ENCODE peak calls at places on chromosomes 5 and 9, in eight cellular contexts. M is epithelial cell of esophagus; J is heart left ventricle; U is right atrium auricular region; T is mucosa of descending colon; K is CD4-positive, alpha-beta T cell; P is AG04450; I is PC-9. X is an unnamed sample.

GRCh38 chr9:98602839-98603238 is 105.9 kb downstream of the GABBR2 start:
- DNase-seq in M (no peak), J (no peak), U (no peak), T (no peak), K (no peak), P (no peak), I (no peak), X (no peak)

GRCh38 chr5:181170237-181170830 is 22.9 kb downstream of the OR2V2 start:
- DNase-seq in M (no peak), J (peak), U (no peak), T (no peak), K (no peak), P (no peak), I (no peak), X (no peak)

GRCh38 chr5:175096469-175097185 is 347.4 kb downstream of the DRD1 start:
- DNase-seq in M (no peak), J (no peak), U (no peak), T (no peak), K (no peak), P (no peak), I (no peak), X (no peak)

GRCh38 chr9:92720807-92721535 is 43.7 kb downstream of the BICD2 start:
- DNase-seq in M (no peak), J (no peak), U (peak), T (no peak), K (no peak), P (no peak), I (no peak), X (no peak)

GRCh38 chr9:89978185-89978584 is 373.4 kb downstream of the GADD45G start:
- DNase-seq in M (peak), J (no peak), U (no peak), T (no peak), K (no peak), P (no peak), I (no peak), X (no peak)

GRCh38 chr9:70979971-70980370 is 141.4 kb downstream of the TRPM3 start:
- DNase-seq in M (peak), J (no peak), U (no peak), T (no peak), K (no peak), P (no peak), I (no peak), X (no peak)

GRCh38 chr9:133184971-133185370 is 21.3 kb upstream of the GBGT1 start:
- DNase-seq in M (peak), J (peak), U (no peak), T (peak), K (no peak), P (peak), I (peak), X (peak)

GRCh38 chr9:134536931-134537330 is 104.7 kb upstream of the COL5A1 start:
- DNase-seq in M (no peak), J (no peak), U (no peak), T (no peak), K (no peak), P (no peak), I (no peak), X (no peak)

GRCh38 chr9:3733039-3733408 is 207.2 kb upstream of the RFX3 start:
- DNase-seq in M (no peak), J (no peak), U (no peak), T (no peak), K (no peak), P (no peak), I (no peak), X (no peak)

GRCh38 chr5:108255468-108255867 is 126.4 kb downstream of the FBXL17 start:
- DNase-seq in M (no peak), J (no peak), U (no peak), T (no peak), K (no peak), P (no peak), I (no peak), X (no peak)

GRCh38 chr9:3342159-3342777 is 183.5 kb downstream of the RFX3 start:
- DNase-seq in M (peak), J (no peak), U (no peak), T (no peak), K (no peak), P (no peak), I (no peak), X (no peak)

GRCh38 chr5:139415221-139415861 is 11.5 kb upstream of the SPATA24 start:
- DNase-seq in M (peak), J (peak), U (no peak), T (no peak), K (no peak), P (no peak), I (no peak), X (no peak)

GRCh38 chr5:94254214-94254613 is 364.2 kb downstream of the KIAA0825 start:
- DNase-seq in M (no peak), J (no peak), U (no peak), T (no peak), K (no peak), P (no peak), I (no peak), X (no peak)
- TF ChIP-seq CTCF in M (no peak), J (no peak), U (no peak), T (no peak), K (no peak), P (no peak), I (no peak), X (no peak)

GRCh38 chr5:133434336-133434735 is 178.0 kb downstream of the FSTL4 start:
- DNase-seq in M (peak), J (no peak), U (no peak), T (no peak), K (no peak), P (no peak), I (no peak), X (no peak)
- TF ChIP-seq CTCF in M (no peak), J (no peak), U (no peak), T (no peak), K (no peak), P (no peak), I (no peak), X (no peak)

GRCh38 chr9:74281674-74282073 is 215.5 kb upstream of the RORB start:
- DNase-seq in M (peak), J (no peak), U (no peak), T (no peak), K (no peak), P (no peak), I (no peak), X (peak)
- TF ChIP-seq CTCF in M (peak), J (no peak), U (no peak), T (no peak), K (no peak), P (no peak), I (peak), X (no peak)

GRCh38 chr9:111176511-111176910 is 138.2 kb upstream of the LPAR1 start:
- DNase-seq in M (no peak), J (no peak), U (no peak), T (no peak), K (no peak), P (no peak), I (no peak), X (no peak)

GRCh38 chr9:111179577-111179976 is 141.3 kb upstream of the LPAR1 start:
- DNase-seq in M (peak), J (no peak), U (no peak), T (peak), K (no peak), P (no peak), I (no peak), X (no peak)

GRCh38 chr9:111175350-111175749 is 137.1 kb upstream of the LPAR1 start:
- DNase-seq in M (no peak), J (no peak), U (no peak), T (no peak), K (no peak), P (no peak), I (no peak), X (no peak)

GRCh38 chr9:111180801-111181200 is 142.5 kb upstream of the LPAR1 start:
- DNase-seq in M (no peak), J (no peak), U (no peak), T (no peak), K (no peak), P (no peak), I (no peak), X (no peak)

GRCh38 chr9:111178361-111179043 is 140.2 kb upstream of the LPAR1 start:
- DNase-seq in M (no peak), J (no peak), U (no peak), T (no peak), K (no peak), P (peak), I (no peak), X (no peak)
- TF ChIP-seq CTCF in M (no peak), J (no peak), U (no peak), T (no peak), K (no peak), P (no peak), I (no peak), X (no peak)

GRCh38 chr5:42995152-42995751 is 44.9 kb downstream of the ANXA2R start:
- DNase-seq in M (no peak), J (no peak), U (no peak), T (no peak), K (no peak), P (no peak), I (no peak), X (no peak)
- TF ChIP-seq CTCF in M (no peak), J (no peak), U (peak), T (no peak), K (no peak), P (no peak), I (no peak), X (no peak)

DNA sequence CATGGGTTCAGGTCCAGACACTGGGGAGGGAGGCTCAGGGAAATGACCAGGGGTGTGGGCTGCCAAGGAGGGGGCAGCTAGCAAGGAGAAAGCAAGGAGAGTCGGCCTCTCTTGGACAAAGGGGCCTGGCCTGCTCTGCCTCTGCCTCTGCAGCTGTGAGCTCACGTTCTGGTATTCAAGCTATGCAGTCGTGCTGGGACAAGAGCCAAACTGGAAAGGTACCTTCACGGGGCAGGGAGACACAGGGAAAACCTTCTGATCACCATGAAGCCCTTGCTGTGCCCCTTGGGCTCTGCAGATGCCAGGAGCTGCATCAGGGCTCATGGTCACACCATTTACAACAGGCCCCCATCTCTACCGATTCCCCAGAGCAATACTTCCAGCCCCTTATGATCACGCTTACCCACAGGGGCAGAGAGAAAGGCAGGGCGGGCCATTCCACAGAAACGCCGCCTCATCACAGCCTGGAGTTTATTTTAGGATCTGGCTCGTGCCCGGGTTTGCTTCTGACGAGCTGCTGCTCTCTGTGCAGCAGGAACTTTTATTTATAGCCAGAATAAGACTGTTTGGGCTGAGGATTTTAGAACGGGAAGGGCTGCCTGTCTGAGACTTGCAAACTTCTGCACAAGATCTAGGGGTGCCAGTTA is 63.3 kb downstream of the PRRT1B start:
- DNase-seq in M (peak), J (peak), U (peak), T (peak), K (no peak), P (peak), I (peak), X (peak)
- TF ChIP-seq CTCF in M (no peak), J (no peak), U (no peak), T (no peak), K (no peak), P (no peak), I (no peak), X (no peak)

DNA sequence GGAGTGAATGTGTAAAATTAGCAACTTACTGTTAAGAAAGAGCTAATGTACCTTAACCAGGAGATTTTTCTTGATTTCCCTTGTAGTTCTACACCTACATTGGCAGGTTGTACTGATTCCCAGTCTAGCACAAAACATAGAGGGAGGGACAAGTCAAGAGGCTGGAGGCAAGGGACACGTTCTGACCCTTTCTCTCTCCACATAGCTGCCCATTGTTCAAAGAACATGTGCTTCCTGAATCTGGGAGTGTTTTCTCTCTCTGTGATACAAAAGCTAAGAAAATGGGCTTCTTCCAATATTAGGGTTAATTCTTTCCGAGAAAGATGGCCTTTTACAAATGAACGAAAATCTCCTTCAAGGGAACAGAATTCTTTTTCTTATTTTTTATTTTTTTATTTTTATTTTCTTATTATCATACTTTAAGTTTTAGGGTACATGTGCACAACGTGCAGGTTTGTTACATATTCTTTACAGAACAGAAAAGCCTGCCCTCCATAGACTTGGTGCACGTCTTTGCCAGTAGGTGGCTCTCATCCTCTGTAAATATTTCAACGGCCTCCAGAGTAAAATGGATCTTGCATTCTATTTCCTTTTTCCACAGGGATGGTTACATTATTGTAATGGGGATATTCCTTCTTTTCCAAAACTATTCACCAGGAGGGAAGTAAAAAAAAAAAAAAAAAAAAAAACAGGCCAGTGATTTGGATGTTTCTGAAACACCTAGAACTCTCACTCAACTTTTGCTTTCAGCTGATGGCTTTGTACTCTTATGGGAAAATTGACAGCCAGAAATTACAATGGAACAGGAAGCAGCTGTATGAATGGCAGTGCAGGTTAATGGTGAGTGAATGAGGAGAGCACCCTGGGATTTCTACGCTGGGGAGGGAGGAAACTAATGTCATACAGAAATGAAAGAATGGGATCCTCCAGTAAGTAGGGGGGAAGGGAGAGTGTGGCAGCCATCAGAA is 13.1 kb upstream of the IFNA5 start:
- DNase-seq in M (peak), J (no peak), U (no peak), T (peak), K (peak), P (no peak), I (peak), X (no peak)
- TF ChIP-seq CTCF in M (peak), J (peak), U (peak), T (peak), K (peak), P (peak), I (peak), X (peak)

DNA sequence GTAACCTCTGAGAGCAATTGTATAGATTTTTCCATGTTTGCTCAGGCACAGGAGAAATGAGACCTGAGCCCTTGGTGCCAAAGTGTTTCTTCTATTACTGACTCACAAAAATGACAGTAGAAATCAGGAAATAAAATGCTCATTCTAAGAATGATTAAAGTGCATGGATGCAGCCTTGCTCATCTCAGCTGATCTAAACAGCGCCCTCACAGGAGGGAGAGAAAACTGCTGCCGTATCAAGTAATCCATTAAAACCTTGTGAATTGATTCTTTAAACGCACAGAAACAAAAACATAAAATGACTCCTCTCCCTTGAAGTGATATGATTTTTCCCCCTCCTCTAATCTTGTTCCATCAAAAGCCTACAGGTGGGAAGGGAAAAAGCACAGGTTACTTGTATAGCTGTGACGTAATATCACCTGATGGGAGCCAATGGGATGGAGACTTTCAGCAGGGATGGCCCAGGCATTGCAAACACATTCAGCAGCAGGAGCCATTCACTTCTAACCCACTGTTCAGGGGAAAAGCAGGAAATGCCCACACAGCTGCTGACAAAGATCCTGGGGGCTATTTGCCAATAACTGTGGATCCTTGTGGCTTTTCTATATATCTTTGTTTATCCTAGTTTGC is 76.7 kb downstream of the PLCXD3 start:
- DNase-seq in M (peak), J (no peak), U (no peak), T (no peak), K (no peak), P (no peak), I (no peak), X (no peak)
- TF ChIP-seq CTCF in M (peak), J (no peak), U (peak), T (no peak), K (no peak), P (peak), I (peak), X (peak)

X was measured in Caco-2.